ENCODE peak calls at places on chromosomes 2 and 18, in six cellular contexts. One of them, this sample, is unnamed.
A peak's percentile ranks its signal among the peaks of the same experiment; 100 is the strongest.

GRCh38 chr2:156005999-156006712 is 326.4 kb downstream of the NR4A2 start:
- DNase-seq in A549: no peak
- DNase-seq in AG09319: no peak
- DNase-seq in GM23338: peak; percentile 26
- DNase-seq in endothelial cell: no peak
- DNase-seq in heart left ventricle: no peak
- DNase-seq in this sample: peak; percentile 2

GRCh38 chr18:48656582-48656981 is 117.8 kb downstream of the CTIF start:
- DNase-seq in A549: no peak
- DNase-seq in AG09319: no peak
- DNase-seq in GM23338: no peak
- DNase-seq in endothelial cell: no peak
- DNase-seq in heart left ventricle: no peak
- DNase-seq in this sample: no peak

GRCh38 chr2:142140434-142140845 is 9.6 kb upstream of the LRP1B start:
- DNase-seq in A549: no peak
- DNase-seq in AG09319: no peak
- DNase-seq in GM23338: peak; percentile 72
- DNase-seq in endothelial cell: no peak
- DNase-seq in heart left ventricle: no peak
- DNase-seq in this sample: peak; percentile 54

GRCh38 chr2:11696736-11697102 is 26.7 kb upstream of the NTSR2 start:
- DNase-seq in A549: no peak
- DNase-seq in AG09319: no peak
- DNase-seq in GM23338: no peak
- DNase-seq in endothelial cell: no peak
- DNase-seq in heart left ventricle: no peak
- DNase-seq in this sample: no peak

GRCh38 chr18:54555996-54556395 is 35.0 kb upstream of the DYNAP start:
- DNase-seq in A549: no peak
- DNase-seq in AG09319: no peak
- DNase-seq in GM23338: no peak
- DNase-seq in endothelial cell: no peak
- DNase-seq in heart left ventricle: no peak
- DNase-seq in this sample: no peak

GRCh38 chr2:228654707-228655106 is 473.2 kb upstream of the SPHKAP start:
- DNase-seq in A549: no peak
- DNase-seq in AG09319: no peak
- DNase-seq in GM23338: no peak
- DNase-seq in endothelial cell: no peak
- DNase-seq in heart left ventricle: no peak
- DNase-seq in this sample: no peak

GRCh38 chr2:152098033-152098797 is 629 bp downstream of the CACNB4 start:
- DNase-seq in A549: peak; percentile 17
- DNase-seq in AG09319: no peak
- DNase-seq in GM23338: peak; percentile 57
- DNase-seq in endothelial cell: peak; percentile 41
- DNase-seq in heart left ventricle: peak; percentile 16
- DNase-seq in this sample: peak; percentile 36

GRCh38 chr18:50715919-50716318 is 103.9 kb downstream of the MRO start:
- DNase-seq in A549: no peak
- DNase-seq in AG09319: no peak
- DNase-seq in GM23338: no peak
- DNase-seq in endothelial cell: no peak
- DNase-seq in heart left ventricle: no peak
- DNase-seq in this sample: peak; percentile 44

GRCh38 chr2:102664439-102665042 is 45.2 kb downstream of the SLC9A2 start:
- DNase-seq in A549: peak; percentile 13
- DNase-seq in AG09319: no peak
- DNase-seq in GM23338: no peak
- DNase-seq in endothelial cell: no peak
- DNase-seq in heart left ventricle: no peak
- DNase-seq in this sample: peak; percentile 21

GRCh38 chr2:236970656-236971010 is 115.1 kb upstream of the COPS8 start:
- DNase-seq in A549: no peak
- DNase-seq in AG09319: no peak
- DNase-seq in GM23338: no peak
- DNase-seq in endothelial cell: no peak
- DNase-seq in heart left ventricle: no peak
- DNase-seq in this sample: no peak

DNA sequence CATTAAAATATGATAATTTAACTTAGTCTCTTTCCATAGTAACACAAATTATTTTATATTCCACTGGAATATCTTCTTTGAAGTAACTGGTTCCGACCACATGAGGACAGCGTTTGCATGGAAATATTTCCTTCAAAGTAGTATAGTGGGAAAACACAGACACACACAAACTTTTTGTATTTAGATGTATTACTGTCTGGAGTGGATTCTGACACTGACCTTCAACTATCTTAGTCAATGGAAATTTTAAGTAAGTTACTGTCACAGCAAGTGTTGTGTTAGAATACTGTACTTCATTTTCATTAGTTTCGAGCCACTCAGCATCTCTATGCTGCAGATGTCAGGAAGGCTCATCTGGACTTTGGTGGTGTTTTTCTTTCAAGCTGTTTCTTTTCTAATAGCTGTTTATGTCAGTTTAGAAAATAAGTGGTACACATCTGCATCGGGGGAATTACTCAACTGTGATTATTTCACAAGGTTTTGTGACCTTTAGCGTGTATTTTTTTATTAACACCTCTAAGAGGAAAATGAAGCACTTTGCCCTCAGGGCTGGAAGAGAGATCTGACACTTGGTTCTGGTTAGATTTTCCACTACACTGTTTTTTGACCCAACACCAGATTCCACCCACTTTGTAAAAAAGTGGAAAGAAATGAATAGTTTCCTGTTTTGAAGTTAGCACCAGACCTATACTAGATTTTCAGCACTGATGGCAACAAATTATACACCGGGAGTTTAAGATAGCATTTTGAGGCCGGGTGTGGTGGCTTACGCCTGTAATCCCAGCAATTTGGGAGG is 18.9 kb upstream of the THOC1 start:
- DNase-seq in A549: no peak
- DNase-seq in AG09319: peak; percentile 16
- DNase-seq in GM23338: peak; percentile 26
- DNase-seq in endothelial cell: no peak
- DNase-seq in heart left ventricle: no peak
- DNase-seq in this sample: peak; percentile 26
- TF ChIP-seq CTCF in A549: peak; percentile 37
- TF ChIP-seq CTCF in AG09319: peak; percentile 67
- TF ChIP-seq CTCF in GM23338: peak; percentile 63
- TF ChIP-seq CTCF in endothelial cell: peak; percentile 33
- TF ChIP-seq CTCF in heart left ventricle: peak; percentile 23
- TF ChIP-seq CTCF in this sample: peak; percentile 54

GRCh38 chr2:234290671-234291070 is 206.2 kb downstream of the ARL4C start:
- DNase-seq in A549: no peak
- DNase-seq in AG09319: no peak
- DNase-seq in GM23338: no peak
- DNase-seq in endothelial cell: no peak
- DNase-seq in heart left ventricle: peak; percentile 17
- DNase-seq in this sample: no peak
- TF ChIP-seq CTCF in A549: no peak
- TF ChIP-seq CTCF in AG09319: no peak
- TF ChIP-seq CTCF in GM23338: no peak
- TF ChIP-seq CTCF in endothelial cell: no peak
- TF ChIP-seq CTCF in heart left ventricle: no peak
- TF ChIP-seq CTCF in this sample: no peak

DNA sequence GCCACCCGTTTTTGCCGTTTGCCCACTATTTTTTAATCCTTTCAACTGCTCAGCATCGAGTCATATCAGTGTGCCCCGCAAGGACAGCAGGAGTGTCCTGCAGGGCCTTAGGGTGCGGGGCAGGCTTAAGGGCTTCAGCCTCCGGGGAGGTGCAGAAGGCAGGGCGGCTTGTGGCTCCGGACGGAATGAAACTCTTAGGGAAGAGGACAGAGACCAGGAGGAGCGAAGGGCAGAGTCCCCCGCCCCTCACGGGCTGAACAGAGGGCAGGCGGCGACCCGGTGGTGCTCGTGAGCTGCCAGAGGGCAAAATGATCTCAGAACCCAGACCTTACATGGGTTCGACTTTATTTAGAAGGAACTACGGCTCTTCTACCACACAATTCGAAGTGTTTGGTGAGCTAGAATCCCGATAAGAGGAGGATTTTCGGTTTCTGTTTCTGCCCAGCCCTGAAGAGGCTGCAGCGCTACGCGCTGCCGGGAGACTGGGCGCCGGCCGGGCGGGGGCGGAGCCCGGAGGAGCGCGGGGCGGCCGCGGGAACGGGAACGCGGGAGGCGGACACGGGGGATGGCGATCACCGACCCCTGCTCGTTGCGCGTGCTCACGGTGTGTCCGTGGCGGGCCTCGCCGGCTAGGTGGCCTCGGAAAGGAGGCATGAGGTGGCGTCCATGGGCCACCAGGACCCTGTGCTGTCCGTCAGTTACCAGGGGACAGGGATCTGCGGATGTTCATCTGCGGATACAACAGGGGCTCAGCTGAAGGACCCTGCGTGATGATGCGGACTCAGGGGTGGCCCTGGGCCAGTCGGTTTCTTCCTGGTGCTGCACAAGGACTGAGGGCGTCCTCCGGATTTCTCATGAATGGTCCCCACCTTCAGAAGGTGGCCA is 4.3 kb upstream of the SP100 start:
- DNase-seq in A549: peak; percentile 70
- DNase-seq in AG09319: no peak
- DNase-seq in GM23338: peak; percentile 59
- DNase-seq in endothelial cell: peak; percentile 53
- DNase-seq in heart left ventricle: peak; percentile 73
- DNase-seq in this sample: peak; percentile 72
- TF ChIP-seq CTCF in A549: no peak
- TF ChIP-seq CTCF in AG09319: no peak
- TF ChIP-seq CTCF in GM23338: no peak
- TF ChIP-seq CTCF in endothelial cell: no peak
- TF ChIP-seq CTCF in heart left ventricle: no peak
- TF ChIP-seq CTCF in this sample: no peak

DNA sequence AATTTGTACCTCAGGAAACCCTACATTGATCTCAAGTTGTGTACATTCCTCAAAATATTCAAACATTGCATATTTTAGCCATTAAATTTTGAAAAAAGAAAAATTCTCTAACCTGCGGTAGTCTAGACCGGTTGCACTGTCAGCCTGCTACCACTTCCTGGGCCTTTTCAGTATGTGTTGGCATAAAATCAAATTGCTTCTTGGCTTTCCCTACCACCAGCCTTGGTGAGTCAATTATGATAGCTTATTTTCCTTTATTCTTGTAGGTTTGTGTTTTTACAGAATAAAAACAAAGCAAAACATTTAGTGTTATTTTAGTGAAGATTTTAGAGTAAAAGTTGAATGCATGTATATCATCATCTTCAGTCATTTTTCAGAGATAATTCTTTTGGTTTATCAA is 61.2 kb downstream of the FAM171B start:
- DNase-seq in A549: no peak
- DNase-seq in AG09319: no peak
- DNase-seq in GM23338: no peak
- DNase-seq in endothelial cell: no peak
- DNase-seq in heart left ventricle: no peak
- DNase-seq in this sample: peak; percentile 32
- TF ChIP-seq CTCF in A549: no peak
- TF ChIP-seq CTCF in AG09319: no peak
- TF ChIP-seq CTCF in GM23338: no peak
- TF ChIP-seq CTCF in endothelial cell: no peak
- TF ChIP-seq CTCF in heart left ventricle: no peak
- TF ChIP-seq CTCF in this sample: no peak

GRCh38 chr2:68650645-68651044 is 7.3 kb downstream of the PROKR1 start:
- DNase-seq in A549: no peak
- DNase-seq in AG09319: no peak
- DNase-seq in GM23338: no peak
- DNase-seq in endothelial cell: no peak
- DNase-seq in heart left ventricle: no peak
- DNase-seq in this sample: no peak

GRCh38 chr2:68643874-68644485 is 601 bp downstream of the PROKR1 start:
- DNase-seq in A549: no peak
- DNase-seq in AG09319: no peak
- DNase-seq in GM23338: no peak
- DNase-seq in endothelial cell: no peak
- DNase-seq in heart left ventricle: no peak
- DNase-seq in this sample: no peak

GRCh38 chr2:68645523-68645922 is 2.1 kb downstream of the PROKR1 start:
- DNase-seq in A549: no peak
- DNase-seq in AG09319: no peak
- DNase-seq in GM23338: no peak
- DNase-seq in endothelial cell: no peak
- DNase-seq in heart left ventricle: no peak
- DNase-seq in this sample: no peak

GRCh38 chr2:68643011-68643873 is at the start of gene PROKR1:
- DNase-seq in A549: peak; percentile 7
- DNase-seq in AG09319: no peak
- DNase-seq in GM23338: peak; percentile 83
- DNase-seq in endothelial cell: peak; percentile 53
- DNase-seq in heart left ventricle: peak; percentile 21
- DNase-seq in this sample: peak; percentile 36

GRCh38 chr2:68646303-68646702 is 2.9 kb downstream of the PROKR1 start:
- DNase-seq in A549: no peak
- DNase-seq in AG09319: no peak
- DNase-seq in GM23338: no peak
- DNase-seq in endothelial cell: no peak
- DNase-seq in heart left ventricle: no peak
- DNase-seq in this sample: no peak
- TF ChIP-seq CTCF in A549: peak; percentile 17
- TF ChIP-seq CTCF in AG09319: no peak
- TF ChIP-seq CTCF in GM23338: peak; percentile 51
- TF ChIP-seq CTCF in endothelial cell: no peak
- TF ChIP-seq CTCF in heart left ventricle: no peak
- TF ChIP-seq CTCF in this sample: peak; percentile 12

DNA sequence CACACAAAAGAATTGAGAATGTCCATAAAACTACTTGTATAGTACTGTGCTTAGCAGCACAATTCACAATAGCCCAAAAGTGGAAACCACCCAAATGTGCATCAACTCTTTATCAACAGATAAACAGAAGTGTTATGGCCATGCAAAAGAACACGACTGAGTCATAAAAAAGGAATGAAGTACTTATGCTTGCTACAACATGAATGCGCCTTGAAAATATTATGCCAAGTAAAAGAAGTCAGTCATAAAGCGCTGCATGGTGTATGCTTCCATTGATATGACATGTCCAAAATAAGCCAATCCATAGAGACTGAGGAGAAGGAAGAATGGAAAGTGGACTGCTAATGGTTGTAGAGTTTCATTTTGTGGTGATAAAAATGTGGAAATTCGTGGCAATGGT is 12.1 kb upstream of the MAP2 start:
- DNase-seq in A549: no peak
- DNase-seq in AG09319: no peak
- DNase-seq in GM23338: no peak
- DNase-seq in endothelial cell: no peak
- DNase-seq in heart left ventricle: no peak
- DNase-seq in this sample: no peak
- TF ChIP-seq CTCF in A549: no peak
- TF ChIP-seq CTCF in AG09319: no peak
- TF ChIP-seq CTCF in GM23338: no peak
- TF ChIP-seq CTCF in endothelial cell: no peak
- TF ChIP-seq CTCF in heart left ventricle: no peak
- TF ChIP-seq CTCF in this sample: no peak

GRCh38 chr2:226564667-226565066 is 235.0 kb downstream of the IRS1 start:
- DNase-seq in A549: no peak
- DNase-seq in AG09319: no peak
- DNase-seq in GM23338: peak; percentile 3
- DNase-seq in endothelial cell: no peak
- DNase-seq in heart left ventricle: no peak
- DNase-seq in this sample: no peak
- TF ChIP-seq CTCF in A549: no peak
- TF ChIP-seq CTCF in AG09319: no peak
- TF ChIP-seq CTCF in GM23338: no peak
- TF ChIP-seq CTCF in endothelial cell: no peak
- TF ChIP-seq CTCF in heart left ventricle: no peak
- TF ChIP-seq CTCF in this sample: no peak